ENCODE peak calls at places on chromosomes 6 and 20, in eight cellular contexts. U, S, V, Y, L, K, X and F are unnamed samples.

GRCh38 chr20:363319-364078 is 16.6 kb downstream of the NRSN2 start:
- DNase-seq in X (no peak), U (no peak), Y (peak; percentile 36), L (no peak), S (no peak), V (no peak), K (no peak), F (no peak)

GRCh38 chr6:48671506-48671905 is 560.5 kb upstream of the PTCHD4 start:
- DNase-seq in K (no peak), X (no peak), S (no peak), L (no peak), V (no peak), Y (no peak), U (no peak), F (no peak)

GRCh38 chr20:36572701-36573102 is 695 bp upstream of the TGIF2 start:
- DNase-seq in S (no peak), X (no peak), Y (no peak), K (no peak), V (peak; percentile 64), U (no peak), L (no peak), F (no peak)

GRCh38 chr6:27753668-27754407 is 158.4 kb downstream of the OR2B2 start:
- DNase-seq in V (peak; percentile 94), U (peak; percentile 72), Y (peak; percentile 78), K (peak; percentile 92), L (peak; percentile 71), X (peak; percentile 60), S (peak; percentile 34), F (no peak)

GRCh38 chr6:169912266-169913095 is 161.1 kb downstream of the ERMARD start:
- DNase-seq in V (no peak), S (no peak), X (no peak), Y (no peak), L (no peak), K (no peak), U (no peak), F (no peak)

GRCh38 chr6:15508363-15509330 is 154.2 kb downstream of the DTNBP1 start:
- DNase-seq in X (no peak), U (no peak), V (no peak), S (no peak), L (peak; percentile 58), K (no peak), Y (no peak), F (no peak)

GRCh38 chr20:12170406-12170805 is 252.7 kb downstream of the BTBD3 start:
- DNase-seq in S (no peak), V (no peak), U (no peak), L (no peak), Y (no peak), K (no peak), X (no peak), F (no peak)

GRCh38 chr6:110567957-110568696 is 91.7 kb upstream of the SLC22A16 start:
- DNase-seq in K (peak; percentile 68), L (no peak), V (no peak), S (no peak), X (no peak), Y (no peak), U (no peak), F (no peak)

GRCh38 chr6:49849121-49849907 is 17.0 kb downstream of the CRISP1 start:
- DNase-seq in Y (no peak), U (no peak), S (no peak), V (peak; percentile 83), L (no peak), K (no peak), X (no peak), F (no peak)

GRCh38 chr6:139003751-139004150 is 15.7 kb upstream of the REPS1 start:
- DNase-seq in S (no peak), Y (no peak), X (no peak), K (no peak), V (no peak), L (no peak), U (no peak), F (no peak)

GRCh38 chr6:168562576-168563151 is 121.7 kb downstream of the SMOC2 start:
- DNase-seq in Y (no peak), S (no peak), X (no peak), V (no peak), L (no peak), U (no peak), K (no peak), F (no peak)
- H3K27ac ChIP-seq in Y (no peak overlapping the region), S (no peak overlapping the region), X (no peak overlapping the region), V (no peak overlapping the region), L (no peak overlapping the region), U (no peak overlapping the region), K (no peak overlapping the region), F (no peak overlapping the region)

GRCh38 chr6:38136547-38136946 is 317.0 kb downstream of the ZFAND3 start:
- DNase-seq in X (no peak), S (no peak), L (no peak), K (no peak), U (no peak), V (no peak), Y (no peak), F (no peak)
- H3K27ac ChIP-seq in X (no peak overlapping the region), S (no peak overlapping the region), L (no peak overlapping the region), K (no peak overlapping the region), U (peak overlapping the region; percentile 12), V (no peak overlapping the region), Y (no peak overlapping the region), F (no peak overlapping the region)

DNA sequence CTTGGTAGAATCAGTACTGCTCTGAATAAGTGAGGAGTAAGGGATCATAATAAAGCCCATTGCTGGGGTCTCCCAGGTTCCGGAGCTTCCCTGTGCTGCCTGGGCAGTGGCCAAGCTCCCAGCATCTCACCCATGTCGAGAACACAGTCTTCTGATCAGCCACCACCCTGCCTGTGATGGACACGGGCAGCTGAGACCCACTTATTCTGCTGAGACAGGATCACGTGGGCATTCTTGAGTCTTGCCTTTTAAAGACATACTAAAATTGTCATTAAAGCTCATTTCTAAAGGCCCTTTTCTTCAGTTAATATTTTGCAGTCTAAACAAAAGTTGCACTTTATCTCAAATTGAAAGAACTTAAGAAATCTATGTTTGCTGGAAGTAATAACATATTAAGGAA is 42.7 kb upstream of the SLC22A2 start:
- DNase-seq in K (no peak), V (no peak), L (no peak), U (no peak), Y (no peak), X (peak; percentile 81), S (no peak), F (no peak)
- H3K27ac ChIP-seq in K (no peak overlapping the region), V (no peak overlapping the region), L (peak overlapping the region; percentile 32), U (no peak overlapping the region), Y (no peak overlapping the region), X (peak overlapping the region; percentile 12), S (no peak overlapping the region), F (peak overlapping the region; percentile 73)

DNA sequence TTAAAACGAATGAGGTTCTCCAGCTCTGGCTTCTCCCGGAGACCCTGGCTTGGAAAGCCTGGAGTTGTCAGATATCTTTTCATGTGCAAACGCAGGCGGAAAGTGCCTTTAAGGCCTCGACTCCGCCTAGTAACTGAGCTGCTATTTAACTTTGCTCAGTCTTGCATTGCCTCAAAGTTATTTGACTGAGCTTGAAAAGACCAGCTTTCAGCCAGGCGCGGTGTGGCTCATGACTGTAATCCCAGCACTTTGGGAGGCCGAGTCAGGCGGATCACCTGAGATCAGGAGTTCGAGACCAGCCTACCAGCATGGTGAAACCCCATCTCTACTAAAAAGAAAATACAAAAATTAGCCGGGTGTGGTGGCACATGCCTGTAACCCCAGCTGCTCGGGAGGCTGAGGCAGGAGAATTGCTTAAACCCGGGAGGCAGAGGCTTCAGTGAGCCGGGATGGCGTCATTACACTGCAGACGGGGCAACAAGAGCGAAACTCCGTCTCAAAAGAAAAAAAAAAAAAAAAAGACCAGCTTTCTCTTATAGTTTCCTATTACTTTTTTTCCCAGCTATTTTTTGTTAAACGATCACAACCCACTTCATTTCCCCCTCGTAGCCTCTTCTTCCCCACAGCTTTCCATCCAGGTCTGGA is 1.9 kb downstream of the GCNT2 start:
- DNase-seq in X (no peak), S (no peak), V (peak; percentile 71), K (no peak), Y (peak; percentile 52), L (no peak), U (no peak), F (no peak)
- H3K27ac ChIP-seq in X (peak overlapping the region; percentile 71), S (peak overlapping the region; percentile 89), V (peak overlapping the region; percentile 44), K (no peak overlapping the region), Y (peak overlapping the region; percentile 71), L (no peak overlapping the region), U (no peak overlapping the region), F (peak overlapping the region; percentile 80)

GRCh38 chr6:155215906-155216305 is 47.9 kb upstream of the CLDN20 start:
- DNase-seq in K (no peak), L (no peak), V (no peak), U (peak; percentile 32), X (no peak), Y (no peak), S (no peak), F (no peak)

GRCh38 chr6:155212106-155212505 is 51.7 kb upstream of the CLDN20 start:
- DNase-seq in L (no peak), X (no peak), K (no peak), S (no peak), V (no peak), Y (no peak), U (no peak), F (no peak)

GRCh38 chr6:155213611-155214372 is 50.0 kb upstream of the CLDN20 start:
- DNase-seq in U (no peak), S (no peak), X (no peak), L (no peak), V (no peak), Y (no peak), K (no peak), F (no peak)

GRCh38 chr6:155216312-155217028 is 47.3 kb upstream of the CLDN20 start:
- DNase-seq in S (no peak), U (peak; percentile 53), V (peak; percentile 59), Y (no peak), K (no peak), X (no peak), L (no peak), F (no peak)

GRCh38 chr6:155212616-155213380 is 51.0 kb upstream of the CLDN20 start:
- DNase-seq in V (no peak), S (peak; percentile 48), U (no peak), Y (no peak), X (no peak), K (no peak), L (no peak), F (no peak)
- H3K27ac ChIP-seq in V (no peak overlapping the region), S (peak overlapping the region; percentile 2), U (no peak overlapping the region), Y (no peak overlapping the region), X (no peak overlapping the region), K (no peak overlapping the region), L (no peak overlapping the region), F (peak overlapping the region; percentile 22)